ENCODE peak calls at places on chromosomes 12 and 14, in six cellular contexts. N is activated CD4-positive, CD25-positive, alpha-beta regulatory T cell treated with anti-CD3 and anti-CD28 coated beads, Interleukin-2, amount 50 U/mL, for 24 hours; W is mucosa of descending colon; M is naive thymus-derived CD8-positive, alpha-beta T cell; S is T-helper 17 cell; G is left lung. D is an unnamed sample.

GRCh38 chr14:104530651-104531050 is 48.9 kb upstream of the C14orf180 start:
- ATAC-seq in N (no peak), G (no peak), M (no peak), S (no peak), W (no peak), D (no peak)

GRCh38 chr12:119308743-119309456 is 25.6 kb upstream of the CCDC60 start:
- ATAC-seq in M (no peak), W (no peak), S (no peak), G (no peak), N (no peak), D (no peak)

GRCh38 chr12:28089363-28089762 is 100.9 kb upstream of the CCDC91 start:
- ATAC-seq in S (no peak), W (no peak), M (no peak), G (no peak), N (no peak), D (no peak)

GRCh38 chr12:99521664-99522063 is 125.9 kb upstream of the GARIN6 start:
- ATAC-seq in W (no peak), N (no peak), M (no peak), S (no peak), G (no peak), D (peak)

GRCh38 chr14:55845963-55846851 is 266.2 kb downstream of the KTN1 start:
- ATAC-seq in M (no peak), N (no peak), W (no peak), G (no peak), S (no peak), D (peak)

GRCh38 chr14:88164906-88165534 is 158.0 kb downstream of the KCNK10 start:
- ATAC-seq in S (no peak), N (peak), M (no peak), W (no peak), G (no peak), D (no peak)

GRCh38 chr14:102040153-102040552 is 46.7 kb downstream of the HSP90AA1 start:
- ATAC-seq in W (no peak), N (no peak), M (no peak), G (no peak), S (no peak), D (no peak)

GRCh38 chr14:42190744-42191143 is 584.1 kb downstream of the LRFN5 start:
- ATAC-seq in M (no peak), N (no peak), W (no peak), S (no peak), G (no peak), D (no peak)

GRCh38 chr14:102212356-102212755 is 72.7 kb downstream of the WDR20 start:
- ATAC-seq in M (no peak), W (no peak), N (no peak), G (no peak), S (no peak), D (no peak)

GRCh38 chr12:45309826-45310626 is 94.1 kb downstream of the ANO6 start:
- ATAC-seq in W (no peak), N (no peak), S (no peak), G (peak), M (no peak), D (no peak)

GRCh38 chr14:106842687-106843086 is 1316.3 kb downstream of the TMEM121 start:
- ATAC-seq in N (no peak), W (no peak), M (no peak), G (no peak), S (no peak), D (no peak)

GRCh38 chr12:46609281-46609623 is 216.5 kb downstream of the SLC38A4 start:
- ATAC-seq in G (no peak), N (peak), W (peak), M (peak), S (peak), D (no peak)

GRCh38 chr14:61569783-61570182 is 125.5 kb upstream of the HIF1A start:
- ATAC-seq in W (peak), S (peak), M (peak), G (peak), N (peak), D (peak)

GRCh38 chr14:76826122-76826521 is at the start of gene LRRC74A:
- ATAC-seq in W (peak), N (peak), M (no peak), S (no peak), G (no peak), D (peak)

GRCh38 chr12:105336411-105336810 is 5.9 kb downstream of the C12orf75 start:
- ATAC-seq in S (no peak), G (no peak), W (peak), M (no peak), N (no peak), D (no peak)

GRCh38 chr14:101636081-101636560 is 74.8 kb downstream of the DIO3 start:
- ATAC-seq in S (no peak), M (no peak), W (no peak), N (peak), G (no peak), D (no peak)

GRCh38 chr12:104232609-104233280 is 17.2 kb downstream of the TXNRD1 start:
- ATAC-seq in M (no peak), N (no peak), W (no peak), S (no peak), G (no peak), D (no peak)

GRCh38 chr12:120669055-120669828 is 17.7 kb upstream of the MLEC start:
- ATAC-seq in W (peak), M (no peak), N (no peak), G (peak), S (peak), D (peak)

GRCh38 chr12:46177842-46178608 is 90.8 kb downstream of the SLC38A1 start:
- ATAC-seq in S (peak), M (peak), G (no peak), W (no peak), N (no peak), D (no peak)

D was measured in esophagus mucosa.